ENCODE peak calls at places on chromosomes 5 and 9, in nine cellular contexts. A is A673, Q is suprapubic skin, J is small intestine, L is A549, G is ascending aorta, I is tibial artery, K is aorta, B is astrocyte. F is an unnamed sample.
A peak's percentile ranks its signal among the peaks of the same experiment; 100 is the strongest.

GRCh38 chr9:131513177-131513576 is 10.5 kb downstream of the POMT1 start:
- DNase-seq in A (no peak), Q (no peak), J (no peak), L (no peak), G (no peak), I (no peak), K (no peak), B (no peak), F (no peak)

GRCh38 chr9:5040730-5041389 is 55.8 kb downstream of the JAK2 start:
- DNase-seq in A (no peak), Q (no peak), J (no peak), L (no peak), G (no peak), I (no peak), K (no peak), B (no peak), F (no peak)

GRCh38 chr5:127660048-127660733 is 11.3 kb downstream of the CTXN3 start:
- DNase-seq in A (no peak), Q (no peak), J (no peak), L (no peak), G (no peak), I (no peak), K (no peak), B (no peak), F (no peak)

GRCh38 chr9:84974790-84975189 is 305.3 kb downstream of the NTRK2 start:
- DNase-seq in A (no peak), Q (no peak), J (no peak), L (no peak), G (no peak), I (no peak), K (no peak), B (no peak), F (no peak)

GRCh38 chr5:110258460-110258859 is 468.0 kb downstream of the TMEM232 start:
- DNase-seq in A (peak; percentile 33), Q (no peak), J (peak; percentile 1), L (no peak), G (no peak), I (no peak), K (no peak), B (peak; percentile 81), F (peak; percentile 84)

GRCh38 chr5:89037090-89037489 is 154.1 kb upstream of the MEF2C start:
- DNase-seq in A (no peak), Q (no peak), J (no peak), L (peak; percentile 13), G (no peak), I (no peak), K (no peak), B (peak; percentile 59), F (peak; percentile 89)

GRCh38 chr9:68530618-68531017 is 10.1 kb downstream of the TMEM252 start:
- DNase-seq in A (peak; percentile 4), Q (no peak), J (peak; percentile 96), L (peak; percentile 18), G (peak; percentile 78), I (peak; percentile 90), K (peak; percentile 82), B (no peak), F (no peak)

GRCh38 chr5:41408676-41409443 is 101.5 kb downstream of the PLCXD3 start:
- DNase-seq in A (no peak), Q (no peak), J (peak; percentile 73), L (no peak), G (no peak), I (no peak), K (no peak), B (peak; percentile 33), F (peak; percentile 87)

GRCh38 chr5:93151121-93151520 is 429.9 kb downstream of the NR2F1-AS1 start:
- DNase-seq in A (no peak), Q (no peak), J (no peak), L (no peak), G (no peak), I (no peak), K (no peak), B (peak; percentile 42), F (peak; percentile 37)

GRCh38 chr9:19404278-19405075 is 4.3 kb upstream of the ACER2 start:
- DNase-seq in A (no peak), Q (no peak), J (peak; percentile 76), L (no peak), G (no peak), I (no peak), K (no peak), B (no peak), F (no peak)

GRCh38 chr5:177498013-177498847 is 826 bp upstream of the PDLIM7 start:
- DNase-seq in A (no peak), Q (no peak), J (no peak), L (no peak), G (no peak), I (no peak), K (peak; percentile 86), B (no peak), F (peak; percentile 60)

GRCh38 chr5:134175874-134176522 is 752 bp downstream of the SKP1 start:
- DNase-seq in A (peak; percentile 23), Q (no peak), J (peak; percentile 34), L (peak; percentile 22), G (no peak), I (no peak), K (no peak), B (peak; percentile 25), F (peak; percentile 71)

GRCh38 chr5:138641547-138642298 is 66.5 kb upstream of the HSPA9 start:
- DNase-seq in A (peak; percentile 89), Q (peak; percentile 87), J (peak; percentile 56), L (peak; percentile 65), G (peak; percentile 75), I (peak; percentile 72), K (peak; percentile 88), B (peak; percentile 36), F (peak; percentile 86)

GRCh38 chr9:98185611-98186171 is 6.7 kb downstream of the CORO2A start:
- DNase-seq in A (no peak), Q (no peak), J (peak; percentile 43), L (no peak), G (no peak), I (no peak), K (no peak), B (no peak), F (peak; percentile 20)

GRCh38 chr9:77433675-77434445 is 214.3 kb downstream of the GNA14 start:
- DNase-seq in A (peak; percentile 90), Q (no peak), J (peak; percentile 48), L (peak; percentile 67), G (peak; percentile 76), I (no peak), K (no peak), B (peak; percentile 47), F (peak; percentile 87)

GRCh38 chr9:16825364-16825763 is 45.1 kb downstream of the BNC2 start:
- DNase-seq in A (no peak), Q (no peak), J (no peak), L (no peak), G (no peak), I (no peak), K (no peak), B (peak; percentile 25), F (peak; percentile 55)

DNA sequence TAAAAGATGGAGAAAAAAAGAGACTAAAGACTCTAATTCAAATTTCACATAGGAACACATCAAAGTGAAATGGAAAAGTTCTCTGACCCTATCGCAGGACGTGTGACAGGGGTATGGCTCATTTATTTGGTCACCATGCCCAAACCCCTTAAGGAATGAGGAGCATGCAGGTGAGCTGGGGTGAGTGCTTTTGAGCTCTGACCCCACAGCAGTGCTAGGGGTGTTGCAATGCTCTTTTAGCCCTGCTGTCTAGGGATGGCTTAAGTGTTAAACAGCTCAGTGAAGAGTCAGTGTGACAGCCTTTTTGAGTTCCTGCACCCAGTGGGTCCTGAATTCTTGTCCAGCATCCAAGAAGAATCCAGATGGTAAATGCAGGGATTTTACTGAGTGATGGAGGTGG is 143.0 kb upstream of the ANKRD55 start:
- DNase-seq in A (no peak), Q (no peak), J (no peak), L (no peak), G (no peak), I (no peak), K (no peak), B (no peak), F (no peak)
- H3K9me3 ChIP-seq in A (no peaks in the 10 kb centered on the region), Q (no peaks in the 10 kb centered on the region), J (no peaks in the 10 kb centered on the region), L (no peaks in the 10 kb centered on the region), G (no peaks in the 10 kb centered on the region), I (no peaks in the 10 kb centered on the region), K (peaks cover 3% of the 10 kb centered on the region), B (peaks cover 4% of the 10 kb centered on the region), F (no peaks in the 10 kb centered on the region)

GRCh38 chr5:14036514-14036913 is 92.0 kb upstream of the DNAH5 start:
- DNase-seq in A (no peak), Q (no peak), J (no peak), L (peak; percentile 86), G (no peak), I (no peak), K (no peak), B (peak; percentile 63), F (peak; percentile 59)
- H3K4me1 ChIP-seq in A (peaks cover 12% of the 10 kb centered on the region), Q (peaks cover 18% of the 10 kb centered on the region), J (peaks cover 4% of the 10 kb centered on the region), L (peaks cover 60% of the 10 kb centered on the region), G (peaks cover 19% of the 10 kb centered on the region), I (peaks cover 15% of the 10 kb centered on the region), K (peaks cover 2% of the 10 kb centered on the region), B (peaks cover 63% of the 10 kb centered on the region), F (peaks cover 76% of the 10 kb centered on the region)

DNA sequence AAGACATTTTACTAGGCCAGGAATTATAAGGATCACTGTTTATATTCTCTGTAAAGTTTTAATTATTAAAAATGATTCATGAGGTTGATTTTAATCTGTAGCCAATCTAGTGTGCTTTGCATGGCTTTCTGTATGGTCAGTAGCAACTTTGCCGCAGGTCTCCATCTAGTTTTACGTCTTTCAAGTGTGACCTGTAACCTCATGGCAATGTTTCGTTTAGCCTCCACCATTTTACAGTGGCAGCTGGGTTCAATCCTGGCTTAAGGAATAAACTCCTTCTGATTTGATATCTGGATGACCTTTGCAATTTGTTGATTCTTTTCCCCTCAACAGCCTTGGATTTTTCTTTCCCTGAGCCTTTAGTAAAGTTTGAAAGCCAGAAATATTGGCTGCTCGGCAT is 434.5 kb upstream of the CDH9 start:
- DNase-seq in A (no peak), Q (no peak), J (no peak), L (peak; percentile 62), G (no peak), I (no peak), K (no peak), B (no peak), F (peak; percentile 21)
- H3K9me3 ChIP-seq in A (no peaks in the 10 kb centered on the region), Q (peaks cover 7% of the 10 kb centered on the region), J (no peaks in the 10 kb centered on the region), L (peaks cover 9% of the 10 kb centered on the region), G (no peaks in the 10 kb centered on the region), I (no peaks in the 10 kb centered on the region), K (peaks cover 4% of the 10 kb centered on the region), B (peaks cover 13% of the 10 kb centered on the region), F (no peaks in the 10 kb centered on the region)

GRCh38 chr5:58264276-58264675 is 195.6 kb downstream of the PLK2 start:
- DNase-seq in A (no peak), Q (no peak), J (no peak), L (no peak), G (no peak), I (no peak), K (no peak), B (no peak), F (no peak)

GRCh38 chr5:58260243-58260642 is 199.6 kb downstream of the PLK2 start:
- DNase-seq in A (no peak), Q (no peak), J (no peak), L (no peak), G (no peak), I (no peak), K (no peak), B (no peak), F (no peak)

GRCh38 chr5:58261605-58262004 is 198.3 kb downstream of the PLK2 start:
- DNase-seq in A (no peak), Q (no peak), J (no peak), L (no peak), G (no peak), I (no peak), K (no peak), B (peak; percentile 75), F (peak; percentile 88)

GRCh38 chr5:58263291-58263690 is 196.6 kb downstream of the PLK2 start:
- DNase-seq in A (no peak), Q (no peak), J (no peak), L (no peak), G (no peak), I (no peak), K (no peak), B (peak; percentile 51), F (no peak)

GRCh38 chr5:58262226-58262625 is 197.7 kb downstream of the PLK2 start:
- DNase-seq in A (no peak), Q (no peak), J (no peak), L (no peak), G (no peak), I (no peak), K (no peak), B (peak; percentile 47), F (peak; percentile 70)
- H3K4me1 ChIP-seq in A (no peaks in the 10 kb centered on the region), Q (peaks cover 5% of the 10 kb centered on the region), J (no peaks in the 10 kb centered on the region), L (peaks cover 36% of the 10 kb centered on the region), G (peaks cover 14% of the 10 kb centered on the region), I (peaks cover 11% of the 10 kb centered on the region), K (peaks cover 6% of the 10 kb centered on the region), B (peaks cover 22% of the 10 kb centered on the region), F (peaks cover 36% of the 10 kb centered on the region)